ENCODE peak calls at places on chromosome 15, in nine cellular contexts. One of them, this sample, is unnamed.

GRCh38 chr15:66115568-66116206 is 137.9 kb downstream of the MEGF11 start:
- DNase-seq in adrenal gland: no peak
- DNase-seq in HCT116: no peak
- DNase-seq in IMR-90: no peak
- DNase-seq in breast epithelium: no peak
- DNase-seq in Peyer's patch: peak; percentile 49
- DNase-seq in NB4: no peak
- DNase-seq in lower leg skin: no peak
- DNase-seq in uterus: no peak
- DNase-seq in this sample: no peak

GRCh38 chr15:28955160-28955502 is 69.4 kb downstream of the APBA2 start:
- DNase-seq in adrenal gland: peak; percentile 34
- DNase-seq in HCT116: no peak
- DNase-seq in IMR-90: peak; percentile 69
- DNase-seq in breast epithelium: no peak
- DNase-seq in Peyer's patch: peak; percentile 48
- DNase-seq in NB4: peak; percentile 96
- DNase-seq in lower leg skin: peak; percentile 29
- DNase-seq in uterus: no peak
- DNase-seq in this sample: no peak

GRCh38 chr15:29747837-29748417 is 74.3 kb downstream of the TJP1 start:
- DNase-seq in adrenal gland: no peak
- DNase-seq in HCT116: peak; percentile 8
- DNase-seq in IMR-90: peak; percentile 37
- DNase-seq in breast epithelium: no peak
- DNase-seq in Peyer's patch: no peak
- DNase-seq in NB4: no peak
- DNase-seq in lower leg skin: no peak
- DNase-seq in uterus: no peak
- DNase-seq in this sample: no peak

GRCh38 chr15:84773716-84774115 is 25.3 kb downstream of the ZNF592 start:
- DNase-seq in adrenal gland: no peak
- DNase-seq in HCT116: no peak
- DNase-seq in IMR-90: no peak
- DNase-seq in breast epithelium: no peak
- DNase-seq in Peyer's patch: no peak
- DNase-seq in NB4: peak; percentile 61
- DNase-seq in lower leg skin: no peak
- DNase-seq in uterus: no peak
- DNase-seq in this sample: no peak

GRCh38 chr15:50182233-50183013 is 427 bp downstream of the SLC27A2 start:
- DNase-seq in adrenal gland: no peak
- DNase-seq in HCT116: peak; percentile 8
- DNase-seq in IMR-90: peak; percentile 15
- DNase-seq in breast epithelium: no peak
- DNase-seq in Peyer's patch: peak; percentile 79
- DNase-seq in NB4: peak; percentile 72
- DNase-seq in lower leg skin: no peak
- DNase-seq in uterus: no peak
- DNase-seq in this sample: no peak

GRCh38 chr15:66740802-66741201 is 38.8 kb downstream of the SMAD6 start:
- DNase-seq in adrenal gland: no peak
- DNase-seq in HCT116: no peak
- DNase-seq in IMR-90: no peak
- DNase-seq in breast epithelium: no peak
- DNase-seq in Peyer's patch: no peak
- DNase-seq in NB4: no peak
- DNase-seq in lower leg skin: no peak
- DNase-seq in uterus: peak; percentile 90
- DNase-seq in this sample: no peak

GRCh38 chr15:31427411-31427810 is 100.8 kb downstream of the KLF13 start:
- DNase-seq in adrenal gland: no peak
- DNase-seq in HCT116: no peak
- DNase-seq in IMR-90: no peak
- DNase-seq in breast epithelium: no peak
- DNase-seq in Peyer's patch: no peak
- DNase-seq in NB4: peak; percentile 35
- DNase-seq in lower leg skin: no peak
- DNase-seq in uterus: no peak
- DNase-seq in this sample: no peak

GRCh38 chr15:31349233-31350141 is 22.9 kb downstream of the KLF13 start:
- DNase-seq in adrenal gland: no peak
- DNase-seq in HCT116: no peak
- DNase-seq in IMR-90: no peak
- DNase-seq in breast epithelium: no peak
- DNase-seq in Peyer's patch: no peak
- DNase-seq in NB4: no peak
- DNase-seq in lower leg skin: peak; percentile 84
- DNase-seq in uterus: no peak
- DNase-seq in this sample: no peak

GRCh38 chr15:79042213-79042928 is 48.2 kb downstream of the RASGRF1 start:
- DNase-seq in adrenal gland: no peak
- DNase-seq in HCT116: no peak
- DNase-seq in IMR-90: no peak
- DNase-seq in breast epithelium: no peak
- DNase-seq in Peyer's patch: no peak
- DNase-seq in NB4: no peak
- DNase-seq in lower leg skin: no peak
- DNase-seq in uterus: no peak
- DNase-seq in this sample: no peak

DNA sequence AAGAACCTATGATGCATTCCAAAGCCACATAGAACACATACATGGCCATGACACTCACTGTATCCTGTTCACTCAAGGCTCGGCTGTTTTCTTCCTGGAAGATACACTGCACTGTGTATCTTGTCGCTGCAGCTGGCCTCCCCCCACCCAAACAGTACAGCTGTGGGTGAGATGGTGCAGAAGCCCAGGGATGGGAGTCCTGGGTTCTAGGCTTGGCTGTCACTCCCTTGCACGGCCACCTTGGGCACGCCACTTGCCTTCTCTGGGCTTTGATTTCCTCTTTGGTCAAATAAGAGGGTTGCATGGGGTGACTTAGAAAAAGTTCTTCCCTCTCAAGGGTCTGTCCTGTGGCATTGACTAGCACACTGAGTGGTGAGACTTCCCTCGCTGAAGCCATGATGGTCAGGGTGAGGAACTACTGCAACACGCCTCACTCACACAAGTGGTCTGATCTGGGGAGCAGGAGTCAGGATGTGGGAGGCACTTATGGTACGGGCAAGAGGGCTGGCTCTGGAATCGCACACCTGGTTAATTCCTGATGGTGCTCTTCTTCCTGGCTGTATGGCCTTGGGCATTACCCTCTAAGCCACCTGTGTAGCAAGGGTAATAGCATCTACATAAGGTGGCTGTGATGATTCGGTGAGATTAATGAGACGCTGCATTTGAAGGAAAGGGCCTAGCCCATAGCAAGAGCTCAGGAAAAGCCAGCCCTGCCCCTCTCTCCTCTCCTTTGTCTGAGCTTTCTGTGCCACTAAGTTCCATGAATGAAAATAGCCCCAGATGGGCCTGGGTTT is 44.0 kb downstream of the ANP32A start:
- DNase-seq in adrenal gland: no peak
- DNase-seq in HCT116: no peak
- DNase-seq in IMR-90: no peak
- DNase-seq in breast epithelium: no peak
- DNase-seq in Peyer's patch: no peak
- DNase-seq in NB4: peak; percentile 28
- DNase-seq in lower leg skin: peak; percentile 58
- DNase-seq in uterus: no peak
- DNase-seq in this sample: no peak
- TF ChIP-seq POLR2A in adrenal gland: no peak
- TF ChIP-seq POLR2A in HCT116: no peak
- TF ChIP-seq POLR2A in IMR-90: no peak
- TF ChIP-seq POLR2A in breast epithelium: no peak
- TF ChIP-seq POLR2A in Peyer's patch: no peak
- TF ChIP-seq POLR2A in NB4: no peak
- TF ChIP-seq POLR2A in lower leg skin: no peak
- TF ChIP-seq POLR2A in uterus: no peak
- TF ChIP-seq POLR2A in this sample: no peak

GRCh38 chr15:90956551-90957104 is 1.9 kb downstream of the RCCD1 start:
- DNase-seq in adrenal gland: peak; percentile 84
- DNase-seq in HCT116: no peak
- DNase-seq in IMR-90: peak; percentile 70
- DNase-seq in breast epithelium: peak; percentile 57
- DNase-seq in Peyer's patch: peak; percentile 87
- DNase-seq in NB4: no peak
- DNase-seq in lower leg skin: peak; percentile 96
- DNase-seq in uterus: peak; percentile 82
- DNase-seq in this sample: no peak
- TF ChIP-seq POLR2A in adrenal gland: peak; percentile 28
- TF ChIP-seq POLR2A in HCT116: no peak
- TF ChIP-seq POLR2A in IMR-90: peak; percentile 46
- TF ChIP-seq POLR2A in breast epithelium: no peak
- TF ChIP-seq POLR2A in Peyer's patch: no peak
- TF ChIP-seq POLR2A in NB4: no peak
- TF ChIP-seq POLR2A in lower leg skin: no peak
- TF ChIP-seq POLR2A in uterus: no peak
- TF ChIP-seq POLR2A in this sample: no peak

GRCh38 chr15:40763801-40764765 is at the start of gene GCHFR:
- DNase-seq in adrenal gland: peak; percentile 81
- DNase-seq in HCT116: no peak
- DNase-seq in IMR-90: peak; percentile 47
- DNase-seq in breast epithelium: peak; percentile 65
- DNase-seq in Peyer's patch: peak; percentile 91
- DNase-seq in NB4: peak; percentile 80
- DNase-seq in lower leg skin: peak; percentile 96
- DNase-seq in uterus: peak; percentile 80
- DNase-seq in this sample: no peak
- TF ChIP-seq POLR2A in adrenal gland: no peak
- TF ChIP-seq POLR2A in HCT116: peak; percentile 51
- TF ChIP-seq POLR2A in IMR-90: no peak
- TF ChIP-seq POLR2A in breast epithelium: no peak
- TF ChIP-seq POLR2A in Peyer's patch: peak; percentile 82
- TF ChIP-seq POLR2A in NB4: peak; percentile 76
- TF ChIP-seq POLR2A in lower leg skin: no peak
- TF ChIP-seq POLR2A in uterus: no peak
- TF ChIP-seq POLR2A in this sample: no peak

GRCh38 chr15:91158415-91159394 is 58.6 kb downstream of the SV2B start:
- DNase-seq in adrenal gland: no peak
- DNase-seq in HCT116: no peak
- DNase-seq in IMR-90: no peak
- DNase-seq in breast epithelium: no peak
- DNase-seq in Peyer's patch: no peak
- DNase-seq in NB4: no peak
- DNase-seq in lower leg skin: no peak
- DNase-seq in uterus: no peak
- DNase-seq in this sample: no peak
- TF ChIP-seq POLR2A in adrenal gland: no peak
- TF ChIP-seq POLR2A in HCT116: no peak
- TF ChIP-seq POLR2A in IMR-90: no peak
- TF ChIP-seq POLR2A in breast epithelium: no peak
- TF ChIP-seq POLR2A in Peyer's patch: no peak
- TF ChIP-seq POLR2A in NB4: no peak
- TF ChIP-seq POLR2A in lower leg skin: no peak
- TF ChIP-seq POLR2A in uterus: no peak
- TF ChIP-seq POLR2A in this sample: no peak

GRCh38 chr15:67999320-68000100 is 54.6 kb upstream of the PIAS1 start:
- DNase-seq in adrenal gland: no peak
- DNase-seq in HCT116: no peak
- DNase-seq in IMR-90: no peak
- DNase-seq in breast epithelium: no peak
- DNase-seq in Peyer's patch: no peak
- DNase-seq in NB4: no peak
- DNase-seq in lower leg skin: peak; percentile 37
- DNase-seq in uterus: no peak
- DNase-seq in this sample: no peak

GRCh38 chr15:68003297-68003696 is 50.8 kb upstream of the PIAS1 start:
- DNase-seq in adrenal gland: peak; percentile 66
- DNase-seq in HCT116: no peak
- DNase-seq in IMR-90: no peak
- DNase-seq in breast epithelium: no peak
- DNase-seq in Peyer's patch: no peak
- DNase-seq in NB4: no peak
- DNase-seq in lower leg skin: peak; percentile 31
- DNase-seq in uterus: no peak
- DNase-seq in this sample: no peak

GRCh38 chr15:68000754-68001153 is 53.4 kb upstream of the PIAS1 start:
- DNase-seq in adrenal gland: no peak
- DNase-seq in HCT116: no peak
- DNase-seq in IMR-90: no peak
- DNase-seq in breast epithelium: no peak
- DNase-seq in Peyer's patch: no peak
- DNase-seq in NB4: no peak
- DNase-seq in lower leg skin: peak; percentile 6
- DNase-seq in uterus: no peak
- DNase-seq in this sample: no peak

GRCh38 chr15:67998599-67999122 is 55.5 kb upstream of the PIAS1 start:
- DNase-seq in adrenal gland: peak; percentile 58
- DNase-seq in HCT116: no peak
- DNase-seq in IMR-90: peak; percentile 62
- DNase-seq in breast epithelium: no peak
- DNase-seq in Peyer's patch: peak; percentile 68
- DNase-seq in NB4: no peak
- DNase-seq in lower leg skin: peak; percentile 50
- DNase-seq in uterus: no peak
- DNase-seq in this sample: no peak

GRCh38 chr15:68001811-68002210 is 52.3 kb upstream of the PIAS1 start:
- DNase-seq in adrenal gland: no peak
- DNase-seq in HCT116: no peak
- DNase-seq in IMR-90: no peak
- DNase-seq in breast epithelium: no peak
- DNase-seq in Peyer's patch: no peak
- DNase-seq in NB4: no peak
- DNase-seq in lower leg skin: peak; percentile 0
- DNase-seq in uterus: no peak
- DNase-seq in this sample: no peak
- TF ChIP-seq POLR2A in adrenal gland: no peak
- TF ChIP-seq POLR2A in HCT116: no peak
- TF ChIP-seq POLR2A in IMR-90: no peak
- TF ChIP-seq POLR2A in breast epithelium: no peak
- TF ChIP-seq POLR2A in Peyer's patch: no peak
- TF ChIP-seq POLR2A in NB4: no peak
- TF ChIP-seq POLR2A in lower leg skin: no peak
- TF ChIP-seq POLR2A in uterus: no peak
- TF ChIP-seq POLR2A in this sample: no peak

GRCh38 chr15:64911317-64912186 is at the start of gene ANKDD1A:
- DNase-seq in adrenal gland: peak; percentile 89
- DNase-seq in HCT116: peak; percentile 26
- DNase-seq in IMR-90: peak; percentile 27
- DNase-seq in breast epithelium: peak; percentile 35
- DNase-seq in Peyer's patch: peak; percentile 70
- DNase-seq in NB4: peak; percentile 10
- DNase-seq in lower leg skin: peak; percentile 91
- DNase-seq in uterus: peak; percentile 78
- DNase-seq in this sample: peak; percentile 53
- TF ChIP-seq POLR2A in adrenal gland: peak; percentile 25
- TF ChIP-seq POLR2A in HCT116: peak; percentile 55
- TF ChIP-seq POLR2A in IMR-90: no peak
- TF ChIP-seq POLR2A in breast epithelium: no peak
- TF ChIP-seq POLR2A in Peyer's patch: no peak
- TF ChIP-seq POLR2A in NB4: no peak
- TF ChIP-seq POLR2A in lower leg skin: no peak
- TF ChIP-seq POLR2A in uterus: no peak
- TF ChIP-seq POLR2A in this sample: no peak

This sample was measured in H54.